ENCODE peak calls at places on chromosome 22, in ten cellular contexts. Q is AG04449; N is T-helper 9 cell; P is stimulated activated CD4-positive, alpha-beta T cell treated with anti-CD3 and anti-CD28 coated beads, Interleukin-2, amount 100 ng/mL, for 24 hours; U is naive thymus-derived CD4-positive, alpha-beta T cell; A is CD8-positive, alpha-beta T cell; I is NCI-H1092; S is RPMI7951; E is AG08395; M is T-cell. J is an unnamed sample.

GRCh38 chr22:17143826-17144225 is 15.3 kb downstream of the HDHD5 start:
- DNase-seq in Q (no peak), N (no peak), P (no peak), U (no peak), A (no peak), I (no peak), S (no peak), E (no peak), M (no peak), J (no peak)

GRCh38 chr22:46977656-46978343 is 215.3 kb downstream of the TBC1D22A start:
- DNase-seq in Q (no peak), N (no peak), P (no peak), U (no peak), A (no peak), I (no peak), S (no peak), E (no peak), M (no peak), J (no peak)

GRCh38 chr22:39135092-39135896 is 17.2 kb downstream of the CBX7 start:
- DNase-seq in Q (no peak), N (no peak), P (peak), U (peak), A (peak), I (peak), S (peak), E (peak), M (no peak), J (no peak)

GRCh38 chr22:22035203-22035602 is 52.6 kb upstream of the TOP3B start:
- DNase-seq in Q (no peak), N (no peak), P (no peak), U (no peak), A (no peak), I (no peak), S (no peak), E (no peak), M (no peak), J (no peak)

GRCh38 chr22:40638261-40638660 is 1.7 kb upstream of the MRTFA start:
- DNase-seq in Q (no peak), N (no peak), P (no peak), U (no peak), A (no peak), I (no peak), S (no peak), E (no peak), M (no peak), J (no peak)

GRCh38 chr22:37218771-37219411 is 6.6 kb upstream of the SSTR3 start:
- DNase-seq in Q (no peak), N (peak), P (peak), U (peak), A (peak), I (no peak), S (no peak), E (no peak), M (peak), J (no peak)

GRCh38 chr22:41625577-41625976 is 4.5 kb downstream of the XRCC6 start:
- DNase-seq in Q (no peak), N (no peak), P (no peak), U (no peak), A (no peak), I (no peak), S (no peak), E (no peak), M (no peak), J (no peak)

GRCh38 chr22:39490135-39490798 is 11.8 kb upstream of the MIEF1 start:
- DNase-seq in Q (no peak), N (peak), P (peak), U (peak), A (peak), I (peak), S (peak), E (peak), M (peak), J (no peak)

GRCh38 chr22:47623056-47623739 is 860.7 kb downstream of the TBC1D22A start:
- DNase-seq in Q (no peak), N (no peak), P (no peak), U (no peak), A (no peak), I (no peak), S (no peak), E (no peak), M (no peak), J (no peak)

GRCh38 chr22:17063372-17064106 is 21.3 kb upstream of the IL17RA start:
- DNase-seq in Q (no peak), N (no peak), P (no peak), U (no peak), A (no peak), I (no peak), S (no peak), E (no peak), M (no peak), J (no peak)

GRCh38 chr22:42920101-42920820 is 63.2 kb upstream of the ARFGAP3 start:
- DNase-seq in Q (peak), N (no peak), P (no peak), U (no peak), A (no peak), I (no peak), S (no peak), E (peak), M (no peak), J (no peak)

GRCh38 chr22:18063311-18063710 is 14.5 kb upstream of the PEX26 start:
- DNase-seq in Q (no peak), N (no peak), P (no peak), U (no peak), A (no peak), I (no peak), S (peak), E (no peak), M (no peak), J (peak)

GRCh38 chr22:23458663-23459541 is 121.2 kb downstream of the IGLL1 start:
- DNase-seq in Q (no peak), N (no peak), P (no peak), U (no peak), A (no peak), I (no peak), S (no peak), E (no peak), M (no peak), J (no peak)